ENCODE peak calls at places on chromosomes 6 and 20, in five cellular contexts. F, H, A, K and P are unnamed samples.

GRCh38 chr6:56959938-56960337 is 5.0 kb downstream of the BEND6 start:
- DNase-seq in F (no peak), H (no peak), A (no peak), K (no peak), P (peak)

GRCh38 chr6:144033816-144034540 is 25.9 kb upstream of the PLAGL1 start:
- DNase-seq in F (no peak), H (no peak), A (no peak), K (peak), P (no peak)

GRCh38 chr6:149108398-149109100 is 209.0 kb upstream of the TAB2 start:
- DNase-seq in F (no peak), H (no peak), A (no peak), K (no peak), P (no peak)

GRCh38 chr6:30462482-30462881 is 26.8 kb upstream of the HLA-E start:
- DNase-seq in F (no peak), H (no peak), A (no peak), K (no peak), P (no peak)

GRCh38 chr6:5481024-5481423 is 219.7 kb downstream of the FARS2 start:
- DNase-seq in F (no peak), H (no peak), A (no peak), K (no peak), P (no peak)

GRCh38 chr6:40286027-40286426 is 301.1 kb downstream of the LRFN2 start:
- DNase-seq in F (no peak), H (no peak), A (no peak), K (no peak), P (no peak)

GRCh38 chr20:23066772-23067171 is 17.3 kb upstream of the THBD start:
- DNase-seq in F (no peak), H (no peak), A (no peak), K (no peak), P (no peak)

GRCh38 chr6:25171301-25171700 is 107.9 kb upstream of the CARMIL1 start:
- DNase-seq in F (no peak), H (no peak), A (no peak), K (no peak), P (no peak)

GRCh38 chr20:58618694-58619540 is 32.2 kb upstream of the STX16 start:
- DNase-seq in F (no peak), H (peak), A (no peak), K (no peak), P (no peak)

GRCh38 chr6:45496085-45496433 is 118.3 kb upstream of the SUPT3H start:
- DNase-seq in F (no peak), H (no peak), A (no peak), K (no peak), P (no peak)

GRCh38 chr6:169310983-169311382 is 57.3 kb upstream of the THBS2 start:
- DNase-seq in F (no peak), H (no peak), A (no peak), K (no peak), P (no peak)

GRCh38 chr6:46058951-46059350 is 43.3 kb upstream of the CLIC5 start:
- DNase-seq in F (no peak), H (no peak), A (no peak), K (no peak), P (no peak)

GRCh38 chr6:109896333-109896732 is 81.8 kb upstream of the GPR6 start:
- DNase-seq in F (no peak), H (no peak), A (no peak), K (no peak), P (no peak)

GRCh38 chr20:32483351-32484220 is 101.5 kb downstream of the NOL4L start:
- DNase-seq in F (peak), H (peak), A (peak), K (no peak), P (peak)

GRCh38 chr20:59087829-59088433 is 45.3 kb upstream of the PRELID3B start:
- DNase-seq in F (peak), H (peak), A (peak), K (peak), P (peak)

GRCh38 chr6:109356237-109356636 is 26.0 kb downstream of the CD164 start:
- DNase-seq in F (no peak), H (no peak), A (no peak), K (no peak), P (no peak)

GRCh38 chr20:54772931-54773642 is 297.7 kb downstream of the DOK5 start:
- DNase-seq in F (no peak), H (no peak), A (no peak), K (no peak), P (no peak)

GRCh38 chr6:29589423-29590048 is 4.6 kb downstream of the OR2H2 start:
- DNase-seq in F (peak), H (peak), A (peak), K (peak), P (peak)

GRCh38 chr6:148166339-148166949 is 176.2 kb upstream of the SASH1 start:
- DNase-seq in F (peak), H (no peak), A (peak), K (peak), P (peak)

GRCh38 chr20:5531318-5532081 is 214.7 kb upstream of the PROKR2 start:
- DNase-seq in F (no peak), H (no peak), A (no peak), K (peak), P (no peak)

GRCh38 chr6:155628315-155628714 is 172.7 kb upstream of the NOX3 start:
- DNase-seq in F (no peak), H (no peak), A (no peak), K (peak), P (no peak)

GRCh38 chr6:24922174-24922573 is 13.6 kb downstream of the RIPOR2 start:
- DNase-seq in F (no peak), H (no peak), A (no peak), K (no peak), P (no peak)

GRCh38 chr20:51385941-51386530 is 156.5 kb downstream of the NFATC2 start:
- DNase-seq in F (peak), H (no peak), A (peak), K (peak), P (peak)

GRCh38 chr6:45676376-45676775 is 298.6 kb upstream of the SUPT3H start:
- DNase-seq in F (no peak), H (no peak), A (no peak), K (no peak), P (no peak)

GRCh38 chr6:116278853-116279231 is 888 bp downstream of the TSPYL1 start:
- DNase-seq in F (no peak), H (no peak), A (peak), K (peak), P (no peak)

GRCh38 chr20:64222273-64222672 is 33.3 kb upstream of the PCMTD2 start:
- DNase-seq in F (no peak), H (no peak), A (no peak), K (no peak), P (no peak)

GRCh38 chr6:89585156-89585555 is 53.4 kb downstream of the LYRM2 start:
- DNase-seq in F (no peak), H (no peak), A (no peak), K (no peak), P (no peak)

GRCh38 chr20:45848969-45849582 is 8.1 kb downstream of the ACOT8 start:
- DNase-seq in F (no peak), H (no peak), A (no peak), K (no peak), P (no peak)

GRCh38 chr6:166815629-166816028 is 140.7 kb downstream of the RNASET2 start:
- DNase-seq in F (no peak), H (no peak), A (no peak), K (no peak), P (no peak)

GRCh38 chr6:43972179-43972914 is 154.9 kb downstream of the MRPL14 start:
- DNase-seq in F (no peak), H (no peak), A (no peak), K (peak), P (no peak)

GRCh38 chr6:134398453-134398852 is 80.5 kb upstream of the SGK1 start:
- DNase-seq in F (no peak), H (no peak), A (no peak), K (peak), P (peak)
- TF ChIP-seq JUN in F (no peak), H (no peak), A (no peak), K (no peak), P (no peak)

GRCh38 chr20:62147528-62147927 is 4.0 kb downstream of the SS18L1 start:
- DNase-seq in F (no peak), H (no peak), A (no peak), K (no peak), P (no peak)

GRCh38 chr20:62145688-62146018 is 2.1 kb downstream of the SS18L1 start:
- DNase-seq in F (no peak), H (no peak), A (no peak), K (no peak), P (no peak)

GRCh38 chr20:62143976-62144825 is 632 bp downstream of the SS18L1 start:
- DNase-seq in F (peak), H (no peak), A (peak), K (peak), P (peak)

GRCh38 chr20:62147125-62147524 is 3.6 kb downstream of the SS18L1 start:
- DNase-seq in F (no peak), H (no peak), A (no peak), K (no peak), P (no peak)

DNA sequence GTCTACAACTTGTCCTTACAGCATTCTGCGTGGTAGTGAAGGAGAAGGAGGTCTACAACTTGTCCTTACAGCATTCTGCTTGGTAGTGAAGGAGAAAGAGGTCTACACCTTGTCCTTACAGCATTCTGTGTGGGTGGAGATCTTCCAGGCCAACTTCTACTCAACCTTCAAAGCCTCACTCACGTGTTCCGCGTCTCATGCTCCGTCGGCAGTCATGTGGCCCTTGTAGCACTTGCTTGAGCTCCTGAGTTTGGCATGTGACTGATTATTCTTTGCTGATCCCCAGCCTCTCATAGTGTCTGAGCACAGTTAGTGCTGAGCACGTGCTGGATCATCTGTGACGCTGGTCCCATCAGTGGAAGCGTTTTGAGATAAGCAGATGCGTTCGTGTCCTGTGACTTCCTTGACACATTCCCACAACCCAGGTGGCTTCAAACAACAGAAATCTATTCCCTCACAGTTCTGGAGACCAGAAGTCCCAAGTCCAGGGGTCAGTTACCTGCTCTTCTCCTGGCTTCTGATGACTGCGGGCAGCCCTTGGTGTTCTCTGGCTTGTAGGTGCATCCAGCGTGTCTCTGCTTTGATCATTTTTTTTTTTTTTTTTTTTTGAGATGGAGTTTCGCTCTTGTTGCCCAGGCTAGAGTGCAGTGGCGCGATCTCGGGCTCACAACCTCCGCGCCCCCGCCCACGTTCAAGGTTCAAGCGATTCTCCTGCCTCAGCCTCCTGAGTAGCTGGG is 2.6 kb downstream of the SS18L1 start:
- DNase-seq in F (no peak), H (no peak), A (peak), K (peak), P (no peak)
- H3K4me3 ChIP-seq in F (no peak), H (no peak), A (no peak), K (no peak), P (no peak)

GRCh38 chr6:127134136-127134535 is 15.7 kb downstream of the RSPO3 start:
- DNase-seq in F (no peak), H (no peak), A (no peak), K (no peak), P (peak)

GRCh38 chr6:127131772-127132171 is 13.3 kb downstream of the RSPO3 start:
- DNase-seq in F (no peak), H (no peak), A (no peak), K (no peak), P (no peak)

GRCh38 chr6:127131275-127131674 is 12.8 kb downstream of the RSPO3 start:
- DNase-seq in F (no peak), H (no peak), A (no peak), K (no peak), P (peak)

GRCh38 chr6:127128066-127128465 is 9.6 kb downstream of the RSPO3 start:
- DNase-seq in F (no peak), H (no peak), A (no peak), K (no peak), P (no peak)

DNA sequence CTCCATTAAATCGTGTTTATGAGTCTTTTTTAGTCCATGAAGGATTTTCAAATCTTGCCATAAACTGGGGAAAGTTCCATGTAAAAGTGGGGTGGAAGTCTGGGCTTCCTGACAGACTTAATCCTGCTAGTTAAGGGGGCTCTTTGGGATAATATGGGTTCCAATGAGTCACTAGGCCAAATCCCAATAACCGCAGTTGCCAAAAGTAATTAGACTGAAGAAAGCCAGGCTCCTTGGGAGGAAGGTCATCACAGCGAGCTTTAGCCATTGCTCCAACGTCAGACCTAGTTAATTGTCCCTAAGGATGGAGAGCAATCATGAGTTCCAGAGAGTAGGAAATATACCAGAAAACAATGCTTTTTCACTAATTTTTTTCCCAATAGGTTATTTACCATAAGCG is 10.8 kb downstream of the RSPO3 start:
- DNase-seq in F (no peak), H (no peak), A (no peak), K (no peak), P (no peak)
- TF ChIP-seq JUN in F (no peak), H (no peak), A (no peak), K (no peak), P (no peak)

GRCh38 chr6:157281570-157281969 is 41.7 kb downstream of the TMEM242 start:
- DNase-seq in F (no peak), H (no peak), A (no peak), K (peak), P (no peak)

GRCh38 chr6:157280947-157281346 is 42.4 kb downstream of the TMEM242 start:
- DNase-seq in F (no peak), H (no peak), A (no peak), K (no peak), P (no peak)

GRCh38 chr6:157282279-157282678 is 41.0 kb downstream of the TMEM242 start:
- DNase-seq in F (no peak), H (no peak), A (no peak), K (no peak), P (no peak)

GRCh38 chr6:157278171-157278570 is 45.1 kb downstream of the TMEM242 start:
- DNase-seq in F (no peak), H (no peak), A (no peak), K (no peak), P (no peak)

DNA sequence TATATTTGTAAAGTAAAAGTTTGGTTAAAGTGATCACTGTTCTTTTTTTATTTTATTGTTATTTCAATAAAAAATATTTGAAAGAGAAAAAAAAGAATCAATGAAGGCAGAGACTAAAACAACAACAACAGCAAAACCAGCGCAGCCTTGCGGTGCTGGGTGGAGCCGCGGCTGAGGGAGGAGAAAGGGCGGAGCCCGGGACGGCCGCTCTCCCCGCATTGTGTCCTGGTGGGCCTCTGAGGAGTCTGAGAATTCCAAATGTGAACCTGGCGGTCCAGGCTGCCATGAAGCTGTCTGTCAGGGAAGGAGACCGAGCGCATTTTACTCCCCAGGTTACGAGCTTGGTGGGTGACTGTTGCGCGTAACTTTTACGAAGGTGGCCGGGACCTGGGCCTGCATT is 43.2 kb downstream of the TMEM242 start:
- DNase-seq in F (no peak), H (no peak), A (no peak), K (peak), P (no peak)
- H3K4me3 ChIP-seq in F (no peak), H (no peak), A (no peak), K (no peak), P (no peak)

DNA sequence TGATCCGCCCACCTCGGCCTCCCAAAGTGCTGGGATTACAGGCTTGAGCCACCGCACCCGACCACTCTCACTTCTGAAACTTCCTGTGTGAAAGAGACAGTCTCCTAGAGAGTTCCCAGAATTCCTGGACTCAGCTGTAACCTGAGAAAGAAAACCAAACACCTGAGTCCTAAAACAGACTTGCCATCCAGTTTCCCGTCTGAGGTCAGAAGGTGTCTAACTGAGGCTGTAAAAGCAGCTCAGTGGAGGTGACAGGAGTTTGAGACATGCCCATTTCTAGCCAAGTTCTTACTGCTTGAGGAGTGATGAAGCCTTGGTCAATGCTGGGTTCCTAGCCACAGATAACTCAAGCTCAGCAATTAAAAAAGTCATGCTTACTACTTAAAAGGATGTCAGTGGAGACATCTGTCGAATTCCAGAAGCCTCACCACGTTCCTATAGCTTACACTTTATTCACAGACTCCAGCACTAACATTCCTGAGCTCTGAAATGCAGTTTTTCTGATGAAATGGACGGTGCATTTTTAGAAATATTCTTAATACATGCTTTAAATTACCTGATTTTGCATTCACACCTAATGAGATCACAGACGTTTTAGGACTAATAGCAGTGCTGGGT is 6.1 kb downstream of the UQCC2 start:
- DNase-seq in F (no peak), H (no peak), A (no peak), K (no peak), P (no peak)
- TF ChIP-seq JUN in F (no peak), H (no peak), A (no peak), K (no peak), P (no peak)

DNA sequence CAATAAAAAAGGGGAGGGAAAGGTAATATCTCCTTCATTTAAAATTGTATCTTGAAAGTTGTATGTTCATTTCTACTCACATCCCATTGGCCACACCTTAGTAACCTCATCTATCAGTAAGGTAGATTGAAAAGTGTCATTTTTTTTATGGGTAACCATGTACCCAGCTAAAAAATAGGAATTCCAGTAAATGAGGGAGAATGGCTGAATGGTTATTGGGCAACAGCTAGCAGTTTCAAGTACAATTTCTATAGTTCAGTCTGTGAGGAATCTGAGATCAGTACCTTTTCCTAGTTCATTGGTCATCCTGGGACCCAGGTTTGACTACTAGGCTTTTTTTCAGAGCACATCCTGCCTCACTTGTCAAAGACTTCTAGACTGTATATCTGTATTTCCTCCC is 28.3 kb downstream of the PHF3 start:
- DNase-seq in F (no peak), H (no peak), A (no peak), K (no peak), P (no peak)
- H3K4me3 ChIP-seq in F (no peak), H (no peak), A (no peak), K (no peak), P (no peak)

GRCh38 chr6:37531026-37531425 is 31.3 kb upstream of the CCDC167 start:
- DNase-seq in F (no peak), H (no peak), A (no peak), K (no peak), P (no peak)
- TF ChIP-seq JUN in F (no peak), H (no peak), A (no peak), K (no peak), P (no peak)

GRCh38 chr6:10531942-10532341 is 10.8 kb downstream of the GCNT2 start:
- DNase-seq in F (no peak), H (no peak), A (no peak), K (no peak), P (peak)
- H3K4me3 ChIP-seq in F (no peak), H (no peak), A (peak), K (no peak), P (no peak)

GRCh38 chr6:23533311-23533710 is 592.7 kb upstream of the NRSN1 start:
- DNase-seq in F (no peak), H (no peak), A (no peak), K (no peak), P (no peak)
- TF ChIP-seq JUN in F (no peak), H (no peak), A (no peak), K (no peak), P (no peak)

GRCh38 chr20:56420028-56420427 is 8.0 kb downstream of the CASS4 start:
- DNase-seq in F (no peak), H (no peak), A (no peak), K (peak), P (no peak)

GRCh38 chr20:56417911-56418310 is 5.9 kb downstream of the CASS4 start:
- DNase-seq in F (no peak), H (no peak), A (peak), K (no peak), P (no peak)

GRCh38 chr20:56420940-56421688 is 9.1 kb downstream of the CASS4 start:
- DNase-seq in F (no peak), H (no peak), A (no peak), K (peak), P (no peak)

GRCh38 chr20:56417402-56417801 is 5.3 kb downstream of the CASS4 start:
- DNase-seq in F (no peak), H (no peak), A (no peak), K (no peak), P (no peak)

DNA sequence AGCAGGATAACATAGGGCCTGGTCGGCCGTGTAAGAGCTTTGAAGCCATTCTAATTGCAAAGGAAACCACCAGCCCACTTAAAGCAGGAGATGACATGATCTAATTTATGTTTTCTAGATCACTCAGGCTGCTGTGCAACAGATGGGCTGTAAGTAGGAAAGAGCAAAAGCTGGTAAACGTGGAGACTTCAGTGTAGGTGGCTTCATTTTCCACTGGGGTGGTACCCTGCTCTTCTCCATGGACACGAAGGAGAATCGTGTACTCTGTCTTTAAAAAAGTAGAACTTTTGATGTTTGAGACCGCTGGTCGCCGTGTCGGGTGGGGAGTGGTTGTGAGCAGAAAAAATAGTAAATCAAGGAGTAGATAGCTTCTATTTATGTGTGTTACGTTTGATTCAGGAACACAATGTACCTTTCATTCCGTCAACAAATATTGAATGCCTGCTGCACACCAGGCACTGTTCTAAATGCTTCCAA is 6.4 kb downstream of the CASS4 start:
- DNase-seq in F (no peak), H (no peak), A (no peak), K (peak), P (no peak)
- H3K4me3 ChIP-seq in F (no peak), H (no peak), A (no peak), K (peak), P (no peak)